ENCODE peak calls at places on chromosomes 13 and 19, in five cellular contexts. P, B, I, Z and G are unnamed samples.

GRCh38 chr13:46596501-46596900 is 43.5 kb downstream of the LRCH1 start:
- DNase-seq in P (no peak), B (no peak), I (no peak), Z (no peak), G (no peak)

GRCh38 chr19:13024126-13024957 is 29.1 kb downstream of the NFIX start:
- DNase-seq in P (no peak), B (no peak), I (no peak), Z (no peak), G (no peak)

GRCh38 chr19:2761309-2761677 is 21.5 kb upstream of the SLC39A3 start:
- DNase-seq in P (no peak), B (no peak), I (no peak), Z (no peak), G (no peak)

GRCh38 chr13:47798906-47799305 is 202.2 kb downstream of the SUCLA2 start:
- DNase-seq in P (no peak), B (peak; percentile 12), I (no peak), Z (no peak), G (no peak)

GRCh38 chr19:49712397-49712859 is 21.5 kb downstream of the CPT1C start:
- DNase-seq in P (peak; percentile 48), B (peak; percentile 76), I (no peak), Z (peak; percentile 95), G (no peak)

GRCh38 chr13:42272115-42272756 is at the start of gene AKAP11:
- DNase-seq in P (peak; percentile 74), B (peak; percentile 65), I (no peak), Z (no peak), G (peak; percentile 63)

GRCh38 chr13:23505007-23505406 is 65.2 kb upstream of the TNFRSF19 start:
- DNase-seq in P (peak; percentile 6), B (no peak), I (no peak), Z (no peak), G (no peak)

GRCh38 chr13:47110833-47111240 is 214.0 kb upstream of the HTR2A start:
- DNase-seq in P (no peak), B (no peak), I (no peak), Z (peak; percentile 54), G (no peak)

GRCh38 chr19:44725684-44726083 is 22.8 kb upstream of the BCL3 start:
- DNase-seq in P (no peak), B (no peak), I (no peak), Z (peak; percentile 41), G (no peak)

GRCh38 chr19:16078311-16078758 is 2.0 kb downstream of the TPM4 start:
- DNase-seq in P (no peak), B (peak; percentile 71), I (no peak), Z (no peak), G (peak; percentile 52)

GRCh38 chr13:32530841-32531253 is 7.7 kb downstream of the N4BP2L2 start:
- DNase-seq in P (no peak), B (peak; percentile 8), I (peak; percentile 38), Z (no peak), G (no peak)

GRCh38 chr13:20492036-20492435 is 33.6 kb downstream of the CRYL1 start:
- DNase-seq in P (no peak), B (no peak), I (no peak), Z (no peak), G (no peak)

GRCh38 chr13:20487927-20488326 is 37.7 kb downstream of the CRYL1 start:
- DNase-seq in P (no peak), B (no peak), I (no peak), Z (no peak), G (no peak)

GRCh38 chr13:20494656-20495055 is 31.0 kb downstream of the CRYL1 start:
- DNase-seq in P (no peak), B (no peak), I (no peak), Z (no peak), G (no peak)

GRCh38 chr13:20492641-20493040 is 33.0 kb downstream of the CRYL1 start:
- DNase-seq in P (peak; percentile 21), B (peak; percentile 49), I (peak; percentile 56), Z (peak; percentile 19), G (peak; percentile 61)

DNA sequence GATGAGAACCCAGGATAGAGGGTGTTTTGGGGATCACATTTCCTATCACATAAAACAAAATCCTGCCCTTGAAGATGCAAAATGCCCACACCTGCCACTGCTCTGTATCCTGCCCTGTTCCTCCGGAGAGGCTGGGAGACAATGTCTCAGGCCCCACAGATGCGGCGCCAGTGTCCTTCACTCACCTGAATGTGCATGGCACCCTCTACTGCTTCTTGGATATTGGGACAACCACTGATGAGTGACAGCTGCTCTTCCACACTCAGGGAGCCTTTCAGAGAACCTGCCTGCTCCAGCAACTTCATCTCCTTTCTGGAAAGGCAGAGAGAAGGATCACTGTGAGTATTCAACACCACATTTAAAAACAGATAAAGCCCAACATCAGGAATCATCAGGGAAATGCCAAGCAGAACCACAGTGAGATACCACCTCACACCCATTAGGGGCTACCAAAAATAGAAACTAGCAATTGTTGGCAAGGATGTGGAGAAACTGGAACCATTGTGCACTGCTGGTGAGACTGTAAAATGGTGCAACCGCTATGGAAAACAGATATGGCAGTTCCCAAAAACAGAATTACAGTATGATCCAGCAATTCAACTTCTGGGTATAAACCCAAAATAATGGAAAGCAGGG is 36.4 kb downstream of the CRYL1 start:
- DNase-seq in P (no peak), B (peak; percentile 70), I (peak; percentile 54), Z (no peak), G (no peak)
- TF ChIP-seq CTCF in P (no peak), B (peak; percentile 69), I (no peak), Z (peak; percentile 31), G (no peak)

DNA sequence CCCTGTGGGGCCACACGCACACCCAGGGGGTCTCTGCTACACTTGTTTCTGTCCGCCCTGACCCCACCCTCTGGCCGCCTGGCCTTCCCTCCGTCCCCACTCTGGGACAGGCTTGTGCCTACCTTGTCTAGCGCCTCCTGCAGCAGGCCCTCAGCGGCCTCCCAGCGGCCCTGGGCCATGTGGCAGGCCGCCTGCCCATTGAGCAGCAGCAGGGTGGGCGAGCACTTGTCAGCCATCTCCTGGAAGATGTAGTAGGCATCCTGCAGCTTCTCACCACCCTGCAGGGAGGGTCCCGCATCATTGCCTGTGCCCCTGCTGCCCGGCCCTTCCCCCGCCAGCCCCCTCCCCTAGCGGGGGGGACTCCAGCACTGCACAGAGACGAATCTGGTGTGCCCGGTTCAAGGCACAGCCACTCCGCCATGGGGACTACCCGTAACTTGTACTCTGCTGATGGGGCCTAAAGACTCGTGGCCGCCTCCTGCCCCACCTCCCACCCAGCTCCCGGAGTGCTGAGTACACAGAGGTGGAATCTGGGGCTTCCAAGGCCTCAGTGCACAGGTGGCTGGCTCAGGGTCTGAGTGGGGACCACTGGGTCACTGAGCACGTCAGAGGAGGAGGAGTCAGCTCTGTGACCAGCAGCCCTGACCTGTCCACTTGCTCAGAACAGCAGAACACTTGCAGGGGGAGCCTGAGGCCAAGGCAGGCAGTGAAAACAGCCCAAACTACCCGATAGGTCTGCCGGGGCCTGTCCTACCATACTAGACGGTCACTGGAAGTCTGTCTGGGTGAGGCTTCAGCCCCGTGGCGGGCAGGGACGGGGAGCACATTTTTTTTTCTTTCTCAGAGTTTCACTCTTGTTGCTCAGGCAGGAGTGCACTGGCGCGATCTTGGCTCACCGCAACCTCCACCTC is 7.4 kb upstream of the CERS1 start:
- DNase-seq in P (no peak), B (no peak), I (no peak), Z (no peak), G (no peak)
- TF ChIP-seq CTCF in P (no peak), B (peak; percentile 7), I (no peak), Z (no peak), G (no peak)

GRCh38 chr13:83167203-83167602 is 715.1 kb downstream of the SLITRK1 start:
- DNase-seq in P (no peak), B (no peak), I (no peak), Z (no peak), G (no peak)

DNA sequence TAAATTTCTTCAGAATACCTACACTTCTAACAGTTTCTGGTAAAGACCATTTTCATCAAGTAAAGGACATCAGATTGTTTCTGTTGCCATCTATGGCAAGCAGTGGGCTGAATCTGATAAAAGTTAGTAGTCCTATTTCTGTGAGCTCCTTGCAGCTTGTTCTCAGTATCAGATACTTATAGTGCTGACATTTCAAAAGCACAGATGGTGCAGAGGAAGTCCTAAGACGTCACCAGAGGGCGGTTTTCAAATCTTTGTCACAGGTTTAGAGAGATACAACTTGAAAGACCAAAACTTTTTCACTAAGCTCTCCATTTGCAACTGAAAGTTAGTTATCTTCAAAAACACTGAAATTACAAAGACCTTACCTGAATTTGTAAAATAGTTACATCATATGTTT is 719.8 kb downstream of the SLITRK1 start:
- DNase-seq in P (no peak), B (peak; percentile 3), I (no peak), Z (no peak), G (no peak)
- TF ChIP-seq CTCF in P (no peak), B (no peak), I (no peak), Z (no peak), G (no peak)

DNA sequence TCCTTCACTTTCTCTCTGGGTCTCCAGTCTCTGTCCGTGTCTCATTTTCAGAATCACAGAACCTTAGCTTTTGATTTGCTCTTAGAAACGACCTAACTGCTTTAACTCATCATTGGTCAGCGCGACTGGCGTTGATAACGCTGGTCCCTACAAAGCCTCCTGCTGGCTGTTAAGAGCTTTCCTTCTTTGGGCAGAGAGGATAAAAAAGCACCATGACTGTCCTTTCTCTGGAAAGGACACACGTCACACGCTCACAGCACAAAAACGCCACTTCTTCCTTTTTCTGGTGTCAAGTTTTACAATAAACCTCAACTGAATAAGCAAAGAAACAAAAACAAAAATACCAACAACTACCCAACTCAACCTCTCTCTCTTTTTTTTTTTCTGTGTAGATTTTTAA is 1.7 kb upstream of the KLK12 start:
- DNase-seq in P (no peak), B (no peak), I (no peak), Z (peak; percentile 42), G (no peak)
- TF ChIP-seq CTCF in P (no peak), B (no peak), I (no peak), Z (peak; percentile 46), G (no peak)

GRCh38 chr19:8831832-8832131 is 322 bp downstream of the ZNF558 start:
- DNase-seq in P (no peak), B (no peak), I (no peak), Z (no peak), G (no peak)

GRCh38 chr19:8831373-8831772 is 731 bp downstream of the ZNF558 start:
- DNase-seq in P (no peak), B (no peak), I (no peak), Z (no peak), G (no peak)

GRCh38 chr19:8835877-8836276 is 3.7 kb downstream of the MBD3L1 start:
- DNase-seq in P (no peak), B (no peak), I (no peak), Z (no peak), G (no peak)

GRCh38 chr19:8835446-8835845 is 3.3 kb downstream of the MBD3L1 start:
- DNase-seq in P (no peak), B (no peak), I (no peak), Z (no peak), G (no peak)

GRCh38 chr19:8832132-8833021 is at the start of the genes MBD3L1 and ZNF558:
- DNase-seq in P (peak; percentile 98), B (peak; percentile 99), I (peak; percentile 93), Z (peak; percentile 99), G (peak; percentile 99)
- TF ChIP-seq CTCF in P (no peak), B (peak; percentile 34), I (peak; percentile 51), Z (peak; percentile 41), G (no peak)

DNA sequence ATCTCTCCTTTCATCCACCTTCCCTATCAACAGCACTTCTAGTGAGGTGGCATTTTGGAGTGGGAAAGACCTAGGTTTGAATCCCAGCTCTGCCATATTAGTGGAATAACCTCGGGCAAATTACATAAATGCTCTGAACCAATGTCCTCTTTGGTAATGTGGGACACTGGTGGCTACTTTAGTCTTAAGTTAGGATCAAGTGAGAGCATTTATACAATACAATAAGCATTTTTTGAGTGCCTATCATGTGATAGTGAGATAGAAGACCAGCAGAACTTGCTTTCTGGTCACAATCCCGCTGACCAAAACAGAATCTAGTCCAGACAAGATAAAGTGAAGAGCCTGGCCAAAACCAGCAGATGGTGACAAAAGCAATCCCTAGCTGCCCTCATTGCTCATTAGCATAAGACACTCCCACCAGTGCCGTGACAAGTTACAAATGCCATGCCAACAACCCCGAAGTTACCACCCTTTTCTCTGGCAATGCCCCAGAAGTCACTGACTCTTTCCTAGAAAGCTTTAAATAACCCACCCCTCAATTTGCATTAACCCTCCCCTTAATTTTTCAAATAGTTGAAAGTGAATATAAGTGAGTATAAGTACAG is 28.8 kb upstream of the KPNA3 start:
- DNase-seq in P (no peak), B (peak; percentile 28), I (no peak), Z (no peak), G (no peak)
- TF ChIP-seq CTCF in P (no peak), B (peak; percentile 44), I (no peak), Z (peak; percentile 56), G (no peak)